ENCODE peak calls at places on chromosome 14, in ten cellular contexts. Z, S, G, P, Q, U, I, R, L and B are unnamed samples.

GRCh38 chr14:78598046-78598652 is 428.0 kb downstream of the NRXN3 start:
- DNase-seq in S (peak; percentile 33), U (peak; percentile 62), I (peak; percentile 84), G (peak; percentile 39), P (peak; percentile 2), Z (peak; percentile 75), L (no peak), R (peak; percentile 46), Q (peak; percentile 26), B (peak; percentile 14)

GRCh38 chr14:37172024-37172869 is at the start of gene SLC25A21:
- DNase-seq in L (no peak), I (peak; percentile 94), Z (peak; percentile 90), Q (peak; percentile 82), S (peak; percentile 76), U (peak; percentile 91), R (peak; percentile 74), P (no peak), G (peak; percentile 89), B (no peak)

GRCh38 chr14:26606729-26607128 is 8.9 kb upstream of the NOVA1 start:
- DNase-seq in G (peak; percentile 32), Z (peak; percentile 81), U (no peak), Q (peak; percentile 19), P (no peak), I (no peak), S (no peak), L (no peak), R (no peak), B (no peak)

GRCh38 chr14:39592390-39592789 is 160.2 kb upstream of the FBXO33 start:
- DNase-seq in Q (no peak), L (no peak), G (no peak), Z (no peak), R (no peak), S (no peak), U (no peak), I (no peak), P (no peak), B (no peak)

GRCh38 chr14:71166434-71166833 is 259.2 kb downstream of the PCNX1 start:
- DNase-seq in I (no peak), Q (peak; percentile 85), L (no peak), R (peak; percentile 71), Z (peak; percentile 88), G (peak; percentile 70), P (no peak), U (no peak), S (no peak), B (no peak)

GRCh38 chr14:87233266-87233665 is 759.7 kb downstream of the GALC start:
- DNase-seq in G (no peak), P (no peak), R (no peak), U (no peak), L (no peak), Q (no peak), I (peak; percentile 66), Z (no peak), S (no peak), B (no peak)

GRCh38 chr14:100539319-100539645 is 47.9 kb downstream of the BEGAIN start:
- DNase-seq in P (no peak), L (no peak), U (peak; percentile 20), G (no peak), R (no peak), S (no peak), I (no peak), Q (no peak), Z (no peak), B (no peak)

GRCh38 chr14:27605298-27605697 is 1007.5 kb upstream of the NOVA1 start:
- DNase-seq in R (no peak), I (peak; percentile 45), U (no peak), L (no peak), G (no peak), P (no peak), Z (no peak), S (no peak), Q (no peak), B (no peak)

GRCh38 chr14:24232645-24233537 is at the start of gene GMPR2:
- DNase-seq in S (no peak), U (no peak), Z (peak; percentile 38), G (no peak), L (no peak), P (no peak), Q (no peak), I (no peak), R (peak; percentile 20), B (no peak)

GRCh38 chr14:25094171-25094907 is 44.4 kb upstream of the STXBP6 start:
- DNase-seq in L (no peak), I (peak; percentile 43), Q (peak; percentile 45), U (no peak), Z (no peak), G (no peak), R (no peak), P (no peak), S (no peak), B (no peak)

GRCh38 chr14:91258021-91258618 is 13.6 kb upstream of the GPR68 start:
- DNase-seq in G (peak; percentile 40), Z (no peak), L (no peak), Q (peak; percentile 12), I (no peak), U (peak; percentile 58), P (no peak), R (no peak), S (no peak), B (no peak)

DNA sequence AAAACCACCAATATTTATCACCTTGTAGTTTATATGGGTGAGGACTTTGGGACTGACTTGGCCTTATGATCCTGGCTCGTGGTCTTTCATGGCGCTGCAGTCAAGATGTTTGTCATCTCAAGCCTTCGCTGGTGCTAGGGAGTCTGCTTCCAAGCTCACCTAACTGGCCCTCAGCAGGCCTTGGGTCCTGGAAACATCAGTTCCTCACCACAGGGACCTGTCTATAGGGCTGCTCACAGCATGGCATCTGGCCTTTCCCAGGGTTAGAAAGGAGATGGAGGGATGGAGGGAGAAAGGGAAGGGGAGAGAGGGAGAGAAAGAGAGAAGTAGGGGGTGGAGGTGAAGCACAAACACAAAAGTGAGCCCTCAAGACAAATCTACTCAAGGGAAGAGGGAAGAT is 31.7 kb downstream of the VCPKMT start:
- DNase-seq in G (no peak), I (no peak), L (no peak), Q (no peak), U (no peak), S (no peak), Z (no peak), R (no peak), P (no peak), B (no peak)
- H3K4me1 ChIP-seq in G (peaks cover 2% of the 10 kb centered on the region), I (no peaks in the 10 kb centered on the region), L (peaks cover 95% of the 10 kb centered on the region), Q (peaks cover 13% of the 10 kb centered on the region), U (no peaks in the 10 kb centered on the region), S (no peaks in the 10 kb centered on the region), Z (no peaks in the 10 kb centered on the region), R (peaks cover 8% of the 10 kb centered on the region), P (peaks cover 90% of the 10 kb centered on the region), B (peaks cover 89% of the 10 kb centered on the region)

GRCh38 chr14:61463664-61464063 is 142.3 kb downstream of the PRKCH start:
- DNase-seq in R (no peak), U (no peak), Q (no peak), S (no peak), Z (no peak), P (no peak), L (no peak), I (no peak), G (no peak), B (no peak)
- H3K4me1 ChIP-seq in R (peaks cover 8% of the 10 kb centered on the region), U (peaks cover 11% of the 10 kb centered on the region), Q (peaks cover 21% of the 10 kb centered on the region), S (no peaks in the 10 kb centered on the region), Z (peaks cover 47% of the 10 kb centered on the region), P (peaks cover 22% of the 10 kb centered on the region), L (peaks cover 32% of the 10 kb centered on the region), I (peaks cover 6% of the 10 kb centered on the region), G (peaks cover 14% of the 10 kb centered on the region), B (peaks cover 17% of the 10 kb centered on the region)

DNA sequence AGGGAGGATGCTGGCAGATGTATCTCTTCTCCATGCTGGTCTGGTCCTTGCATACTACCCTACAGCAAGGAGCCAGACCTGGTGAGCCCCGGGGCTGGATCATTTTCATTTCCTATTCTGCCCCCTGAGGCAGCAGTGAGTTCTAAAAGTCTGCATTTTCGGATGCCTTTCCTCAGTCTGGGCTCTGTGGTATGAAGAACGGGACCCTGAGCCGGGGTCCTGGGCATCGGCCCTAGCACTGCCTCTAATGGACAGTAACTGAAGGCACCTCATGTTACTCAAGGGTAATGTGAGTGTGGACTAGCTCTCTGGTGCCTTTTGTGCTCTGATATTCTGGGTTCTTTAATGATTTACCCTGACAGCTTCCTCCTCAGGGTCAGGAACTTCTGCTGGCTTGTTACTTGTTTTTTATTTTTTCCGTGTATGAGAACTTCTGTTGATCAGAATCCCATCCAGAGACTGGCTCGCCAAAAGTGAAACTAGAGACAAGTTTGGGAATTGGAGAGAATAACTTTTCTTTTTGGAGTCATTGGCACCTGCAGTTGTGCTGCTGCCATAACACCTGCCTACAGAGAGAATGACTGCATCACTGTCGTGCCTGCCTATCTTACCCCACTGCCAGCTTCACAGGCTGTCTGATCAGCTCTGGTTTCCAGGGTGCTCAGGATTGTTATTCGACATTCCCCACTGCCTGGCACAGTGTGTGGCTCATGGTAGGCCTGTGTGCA is 62.3 kb downstream of the SUSD6 start:
- DNase-seq in S (no peak), I (peak; percentile 39), Z (no peak), L (no peak), P (no peak), R (no peak), G (no peak), U (peak; percentile 47), Q (no peak), B (no peak)
- H3K4me1 ChIP-seq in S (peaks cover 53% of the 10 kb centered on the region), I (peaks cover 6% of the 10 kb centered on the region), Z (peaks cover 24% of the 10 kb centered on the region), L (peaks cover 69% of the 10 kb centered on the region), P (peaks cover 78% of the 10 kb centered on the region), R (peaks cover 39% of the 10 kb centered on the region), G (no peaks in the 10 kb centered on the region), U (peaks cover 42% of the 10 kb centered on the region), Q (peaks cover 2% of the 10 kb centered on the region), B (peaks cover 67% of the 10 kb centered on the region)

DNA sequence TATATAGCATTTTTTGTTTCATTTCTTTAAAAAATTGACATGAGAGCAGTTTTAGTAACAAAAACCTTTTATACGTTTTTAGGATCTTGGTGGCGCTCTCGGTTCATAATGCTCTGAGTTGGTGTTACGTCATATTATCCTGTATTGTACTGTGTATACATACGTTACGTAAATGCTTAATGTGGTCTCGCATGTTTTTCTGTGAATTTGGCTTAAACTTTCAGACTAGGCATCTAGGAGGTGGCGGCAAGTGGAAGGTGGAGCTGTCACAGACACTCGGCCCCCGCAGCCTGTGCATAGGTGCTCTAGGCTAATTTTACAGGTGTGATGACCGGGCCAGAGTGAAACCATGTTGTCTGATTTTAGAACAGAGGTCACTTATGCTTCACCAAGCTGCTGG is 60.0 kb downstream of the PPP2R5C start:
- DNase-seq in U (no peak), R (no peak), Z (no peak), G (no peak), S (no peak), L (peak; percentile 59), P (peak; percentile 47), I (no peak), Q (no peak), B (peak; percentile 84)
- H3K4me1 ChIP-seq in U (peaks cover 14% of the 10 kb centered on the region), R (peaks cover 32% of the 10 kb centered on the region), Z (peaks cover 36% of the 10 kb centered on the region), G (peaks cover 12% of the 10 kb centered on the region), S (peaks cover 29% of the 10 kb centered on the region), L (peaks cover 76% of the 10 kb centered on the region), P (peaks cover 84% of the 10 kb centered on the region), I (no peaks in the 10 kb centered on the region), Q (peaks cover 14% of the 10 kb centered on the region), B (peaks cover 61% of the 10 kb centered on the region)

GRCh38 chr14:102192840-102193502 is 53.3 kb downstream of the WDR20 start:
- DNase-seq in G (no peak), R (peak; percentile 41), S (no peak), Q (no peak), I (no peak), U (no peak), Z (no peak), L (no peak), P (no peak), B (no peak)
- H3K4me1 ChIP-seq in G (peaks cover 2% of the 10 kb centered on the region), R (peaks cover 37% of the 10 kb centered on the region), S (peaks cover 28% of the 10 kb centered on the region), Q (peaks cover 11% of the 10 kb centered on the region), I (peaks cover 10% of the 10 kb centered on the region), U (peaks cover 11% of the 10 kb centered on the region), Z (peaks cover 39% of the 10 kb centered on the region), L (peaks cover 9% of the 10 kb centered on the region), P (peaks cover 3% of the 10 kb centered on the region), B (no peaks in the 10 kb centered on the region)